ENCODE peak calls at places on chromosomes 2 and 18, in nine cellular contexts. Z is IMR-90, B is AG09309, G is right lobe of liver, R is iris pigment epithelial cell, T is NCI-H1417, V is RWPE1, P is AML-193, M is frontal cortex. E is an unnamed sample.

GRCh38 chr2:59806486-59806885 is 747.0 kb downstream of the BCL11A start:
- DNase-seq in Z (no peak), G (no peak), V (no peak), T (peak; percentile 74), P (no peak), M (no peak), B (no peak), R (no peak), E (no peak)

GRCh38 chr2:121472465-121472993 is 58.2 kb upstream of the RNU4ATAC start:
- DNase-seq in M (no peak), V (no peak), G (no peak), T (no peak), B (no peak), Z (no peak), P (no peak), R (no peak), E (no peak)

GRCh38 chr2:120203341-120204021 is 19.7 kb downstream of the TMEM185B start:
- DNase-seq in T (peak; percentile 14), R (peak; percentile 17), V (no peak), B (no peak), M (no peak), Z (no peak), G (peak; percentile 54), P (peak; percentile 41), E (no peak)

GRCh38 chr2:212005077-212005671 is 533.4 kb downstream of the ERBB4 start:
- DNase-seq in B (no peak), P (peak; percentile 27), G (no peak), M (no peak), V (peak; percentile 30), Z (peak; percentile 33), T (no peak), R (peak; percentile 61), E (no peak)

GRCh38 chr2:8196311-8196710 is 485.5 kb upstream of the ID2 start:
- DNase-seq in B (no peak), Z (peak; percentile 49), P (no peak), V (no peak), M (no peak), T (no peak), G (no peak), R (no peak), E (no peak)

GRCh38 chr2:52128081-52128480 is 1096.1 kb upstream of the NRXN1 start:
- DNase-seq in T (no peak), R (peak; percentile 45), B (no peak), Z (peak; percentile 18), G (no peak), P (no peak), V (no peak), M (no peak), E (no peak)

GRCh38 chr2:33766175-33766574 is 167.1 kb upstream of the FAM98A start:
- DNase-seq in R (no peak), P (no peak), V (no peak), Z (no peak), M (no peak), B (no peak), G (no peak), T (no peak), E (no peak)

GRCh38 chr18:79327199-79327545 is 68.6 kb upstream of the NFATC1 start:
- DNase-seq in V (no peak), Z (no peak), R (no peak), M (no peak), B (no peak), P (no peak), T (no peak), G (no peak), E (no peak)